ENCODE peak calls at places on chromosome 1, in six cellular contexts. I, F, V, H, U and B are unnamed samples.

GRCh38 chr1:55696181-55696580 is 481.0 kb upstream of the USP24 start:
- DNase-seq in I (no peak), F (peak; percentile 29), V (no peak), H (no peak), U (peak; percentile 67), B (no peak)

GRCh38 chr1:77370588-77371306 is 88.9 kb downstream of the AK5 start:
- DNase-seq in I (no peak), F (no peak), V (no peak), H (no peak), U (peak; percentile 94), B (no peak)

GRCh38 chr1:110384581-110385321 is 6.1 kb downstream of the SLC16A4 start:
- DNase-seq in I (no peak), F (no peak), V (no peak), H (no peak), U (no peak), B (no peak)

GRCh38 chr1:199283814-199284213 is 645.0 kb downstream of the PTPRC start:
- DNase-seq in I (no peak), F (no peak), V (no peak), H (no peak), U (no peak), B (no peak)

GRCh38 chr1:147562819-147563218 is 21.5 kb downstream of the BCL9 start:
- DNase-seq in I (no peak), F (no peak), V (no peak), H (no peak), U (no peak), B (no peak)

GRCh38 chr1:183264132-183264531 is 78.1 kb downstream of the LAMC2 start:
- DNase-seq in I (no peak), F (no peak), V (no peak), H (no peak), U (no peak), B (no peak)

GRCh38 chr1:159646687-159647086 is 59.1 kb downstream of the APCS start:
- DNase-seq in I (no peak), F (no peak), V (no peak), H (no peak), U (no peak), B (peak; percentile 98)

GRCh38 chr1:171055966-171056643 is 34.6 kb upstream of the FMO3 start:
- DNase-seq in I (no peak), F (no peak), V (no peak), H (no peak), U (peak; percentile 3), B (no peak)

GRCh38 chr1:147579532-147580199 is 38.4 kb downstream of the BCL9 start:
- DNase-seq in I (no peak), F (no peak), V (no peak), H (no peak), U (peak; percentile 34), B (no peak)

GRCh38 chr1:205477121-205477758 is 21.4 kb upstream of the BLACAT1 start:
- DNase-seq in I (no peak), F (peak; percentile 46), V (no peak), H (no peak), U (no peak), B (no peak)

GRCh38 chr1:2393471-2393877 is 1.8 kb downstream of the RER1 start:
- DNase-seq in I (no peak), F (no peak), V (no peak), H (no peak), U (no peak), B (no peak)

GRCh38 chr1:169338617-169339016 is 29.0 kb downstream of the NME7 start:
- DNase-seq in I (no peak), F (no peak), V (no peak), H (no peak), U (no peak), B (no peak)

GRCh38 chr1:221644176-221644510 is 97.7 kb downstream of the DUSP10 start:
- DNase-seq in I (no peak), F (no peak), V (no peak), H (no peak), U (no peak), B (no peak)

GRCh38 chr1:89454845-89455521 is 69.6 kb upstream of the LRRC8B start:
- DNase-seq in I (peak; percentile 15), F (peak; percentile 57), V (peak; percentile 42), H (peak; percentile 42), U (peak; percentile 60), B (peak; percentile 73)

GRCh38 chr1:203103201-203103600 is 17.4 kb upstream of the MYOG start:
- DNase-seq in I (no peak), F (no peak), V (no peak), H (no peak), U (no peak), B (no peak)

GRCh38 chr1:213122514-213122929 is 71.5 kb downstream of the RPS6KC1 start:
- DNase-seq in I (no peak), F (no peak), V (no peak), H (no peak), U (peak; percentile 13), B (peak; percentile 61)

GRCh38 chr1:59434336-59434735 is 137.4 kb downstream of the FGGY start:
- DNase-seq in I (no peak), F (no peak), V (no peak), H (no peak), U (peak; percentile 72), B (no peak)

GRCh38 chr1:162541619-162542141 is 19.8 kb upstream of the UAP1 start:
- DNase-seq in I (no peak), F (peak; percentile 80), V (no peak), H (no peak), U (peak; percentile 90), B (no peak)

GRCh38 chr1:185961664-185962063 is 227.5 kb downstream of the HMCN1 start:
- DNase-seq in I (no peak), F (peak; percentile 20), V (no peak), H (no peak), U (peak; percentile 15), B (no peak)

GRCh38 chr1:80218112-80218511 is 1211.6 kb upstream of the ADGRL4 start:
- DNase-seq in I (no peak), F (peak; percentile 8), V (no peak), H (no peak), U (peak; percentile 13), B (peak; percentile 20)

GRCh38 chr1:48761986-48762385 is 14.7 kb downstream of the BEND5 start:
- DNase-seq in I (no peak), F (no peak), V (no peak), H (no peak), U (peak; percentile 13), B (no peak)

GRCh38 chr1:26237230-26237966 is 3.4 kb downstream of the CEP85 start:
- DNase-seq in I (no peak), F (no peak), V (no peak), H (no peak), U (peak; percentile 20), B (peak; percentile 45)